ENCODE peak calls at places on chromosomes 6 and 20, in four cellular contexts. A is left lung, F is pancreas, C is K562. P is an unnamed sample.

GRCh38 chr6:13184089-13184468 is 144.3 kb downstream of the TBC1D7 start:
- ATAC-seq in A (no peak), F (no peak), C (no peak), P (no peak)

GRCh38 chr20:50699688-50700087 is 8.3 kb upstream of the RIPOR3 start:
- ATAC-seq in A (no peak), F (no peak), C (no peak), P (no peak)

GRCh38 chr20:54625497-54625896 is 150.1 kb downstream of the DOK5 start:
- ATAC-seq in A (no peak), F (peak; percentile 75), C (no peak), P (no peak)

GRCh38 chr6:163712569-163712966 is 298.1 kb downstream of the QKI start:
- ATAC-seq in A (peak; percentile 7), F (peak; percentile 37), C (peak; percentile 42), P (no peak)

GRCh38 chr20:50110141-50111047 is 2.6 kb downstream of the UBE2V1 start:
- ATAC-seq in A (peak; percentile 41), F (peak; percentile 72), C (no peak), P (no peak)

GRCh38 chr6:44007818-44008660 is 119.2 kb downstream of the MRPL14 start:
- ATAC-seq in A (no peak), F (no peak), C (no peak), P (no peak)

GRCh38 chr6:167469655-167470054 is 144.8 kb downstream of the TTLL2 start:
- ATAC-seq in A (no peak), F (no peak), C (peak; percentile 34), P (no peak)

GRCh38 chr6:107219851-107220250 is 104.5 kb upstream of the BEND3 start:
- ATAC-seq in A (no peak), F (no peak), C (no peak), P (no peak)

GRCh38 chr6:82711992-82712788 is 348.6 kb downstream of the TPBG start:
- ATAC-seq in A (no peak), F (no peak), C (no peak), P (peak; percentile 87)

GRCh38 chr20:431012-431904 is 23.2 kb downstream of the RBCK1 start:
- ATAC-seq in A (peak; percentile 82), F (peak; percentile 92), C (peak; percentile 73), P (peak; percentile 38)

GRCh38 chr6:17280552-17281090 is 540 bp upstream of the RBM24 start:
- ATAC-seq in A (peak; percentile 72), F (peak; percentile 72), C (no peak), P (peak; percentile 69)

GRCh38 chr6:159913862-159914564 is 23.2 kb downstream of the MAS1 start:
- ATAC-seq in A (no peak), F (no peak), C (no peak), P (no peak)

GRCh38 chr6:166724576-166724975 is 97.5 kb upstream of the RPS6KA2 start:
- ATAC-seq in A (no peak), F (no peak), C (no peak), P (no peak)

GRCh38 chr6:51902261-51902764 is 185.1 kb downstream of the PKHD1 start:
- ATAC-seq in A (no peak), F (no peak), C (no peak), P (no peak)

GRCh38 chr6:106563614-106564013 is 65.7 kb downstream of the RTN4IP1 start:
- ATAC-seq in A (no peak), F (no peak), C (no peak), P (no peak)

GRCh38 chr6:40443842-40444241 is 143.3 kb downstream of the LRFN2 start:
- ATAC-seq in A (no peak), F (no peak), C (no peak), P (no peak)

GRCh38 chr6:128438311-128438916 is 82.0 kb downstream of the PTPRK start:
- ATAC-seq in A (no peak), F (no peak), C (no peak), P (no peak)

GRCh38 chr20:37890643-37891042 is 12.3 kb upstream of the VSTM2L start:
- ATAC-seq in A (no peak), F (no peak), C (no peak), P (no peak)

GRCh38 chr6:127950566-127951141 is 49.8 kb upstream of the THEMIS start:
- ATAC-seq in A (no peak), F (no peak), C (no peak), P (no peak)

GRCh38 chr6:3850451-3851203 is 1.5 kb downstream of the FAM50B start:
- ATAC-seq in A (no peak), F (no peak), C (no peak), P (no peak)

GRCh38 chr6:7106215-7106751 is 1.5 kb upstream of the RREB1 start:
- ATAC-seq in A (no peak), F (peak; percentile 8), C (no peak), P (no peak)

GRCh38 chr20:35583636-35584560 is 31.7 kb upstream of the SPAG4 start:
- ATAC-seq in A (no peak), F (no peak), C (no peak), P (no peak)

GRCh38 chr20:60097285-60097684 is 139.1 kb downstream of the CDH26 start:
- ATAC-seq in A (no peak), F (no peak), C (no peak), P (no peak)

GRCh38 chr6:25370175-25371036 is 91.2 kb downstream of the CARMIL1 start:
- ATAC-seq in A (peak; percentile 27), F (no peak), C (no peak), P (no peak)

DNA sequence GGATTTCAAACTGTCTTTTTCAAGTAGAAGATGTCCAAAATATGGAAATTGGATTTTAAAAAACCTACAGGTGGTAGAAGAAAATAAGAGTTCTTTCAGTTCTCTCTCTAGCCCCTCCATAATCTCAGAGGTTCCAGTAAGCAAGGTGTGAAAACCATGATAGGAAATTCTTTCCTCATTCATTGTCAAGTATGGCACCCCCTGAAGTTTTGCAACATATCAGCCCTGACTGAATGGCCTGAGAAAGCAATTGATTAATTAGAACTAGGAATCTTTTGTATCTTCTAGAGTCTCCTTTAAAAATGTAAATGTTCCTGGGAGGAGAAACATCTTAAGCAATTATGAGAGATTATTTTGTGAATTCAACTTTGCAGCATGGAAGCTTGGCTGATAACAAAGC is 198.7 kb upstream of the STXBP5 start:
- ATAC-seq in A (no peak), F (no peak), C (peak; percentile 64), P (no peak)
- TF ChIP-seq CTCF in A (no peak), F (no peak), C (peak; percentile 16), P (no peak)

DNA sequence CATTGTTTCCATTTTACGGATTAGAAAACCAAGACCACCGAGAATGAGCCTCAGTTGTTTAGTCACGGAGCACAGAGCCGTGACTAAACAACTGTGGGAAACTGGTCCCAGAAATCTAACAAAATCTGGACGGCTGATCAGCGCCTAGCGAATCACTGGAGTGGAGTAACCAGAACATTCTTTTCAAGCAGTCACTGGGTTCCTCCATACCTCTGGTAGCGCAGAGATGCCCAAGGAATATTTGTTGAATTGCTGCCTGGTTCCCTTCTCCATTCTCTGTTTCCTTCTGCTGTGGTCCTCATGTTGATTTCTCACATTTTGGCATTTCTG is 62.0 kb downstream of the GPX5 start:
- ATAC-seq in A (no peak), F (no peak), C (no peak), P (no peak)
- H3K27me3 ChIP-seq in A (peaks cover 40% of the 10 kb centered on the region), F (peaks cover 12% of the 10 kb centered on the region), C (no peaks in the 10 kb centered on the region), P (peaks cover 76% of the 10 kb centered on the region)

GRCh38 chr20:26207237-26207966 is 510.7 kb upstream of the ZNF337 start:
- ATAC-seq in A (no peak), F (no peak), C (no peak), P (no peak)

GRCh38 chr20:26205350-26205749 is 508.7 kb upstream of the ZNF337 start:
- ATAC-seq in A (no peak), F (no peak), C (no peak), P (no peak)

GRCh38 chr20:26209171-26209941 is 512.7 kb upstream of the ZNF337 start:
- ATAC-seq in A (peak; percentile 28), F (no peak), C (no peak), P (no peak)

GRCh38 chr20:26208296-26209091 is 511.8 kb upstream of the ZNF337 start:
- ATAC-seq in A (peak; percentile 89), F (peak; percentile 70), C (no peak), P (no peak)
- H3K4me3 ChIP-seq in A (peak overlapping the region; percentile 36), F (no peak overlapping the region), C (no peak overlapping the region), P (peak overlapping the region; percentile 45)

GRCh38 chr6:45226081-45226480 is 102.0 kb upstream of the RUNX2 start:
- ATAC-seq in A (no peak), F (no peak), C (peak; percentile 40), P (no peak)
- TF ChIP-seq CTCF in A (no peak), F (no peak), C (no peak), P (no peak)

GRCh38 chr20:62549499-62550086 is 73.8 kb upstream of the GATA5 start:
- ATAC-seq in A (no peak), F (no peak), C (peak; percentile 57), P (peak; percentile 1)
- H3K27me3 ChIP-seq in A (peaks cover 43% of the 10 kb centered on the region), F (peaks cover 13% of the 10 kb centered on the region), C (peaks cover 35% of the 10 kb centered on the region), P (peaks cover 47% of the 10 kb centered on the region)

GRCh38 chr6:108733706-108734105 is 114.5 kb upstream of the ARMC2 start:
- ATAC-seq in A (no peak), F (no peak), C (no peak), P (no peak)

GRCh38 chr6:108735310-108735990 is 112.8 kb upstream of the ARMC2 start:
- ATAC-seq in A (no peak), F (no peak), C (no peak), P (no peak)

GRCh38 chr6:108735991-108736345 is 112.3 kb upstream of the ARMC2 start:
- ATAC-seq in A (no peak), F (peak; percentile 15), C (peak; percentile 53), P (no peak)

GRCh38 chr6:108732101-108732870 is 115.9 kb upstream of the ARMC2 start:
- ATAC-seq in A (peak; percentile 43), F (no peak), C (no peak), P (peak; percentile 23)

DNA sequence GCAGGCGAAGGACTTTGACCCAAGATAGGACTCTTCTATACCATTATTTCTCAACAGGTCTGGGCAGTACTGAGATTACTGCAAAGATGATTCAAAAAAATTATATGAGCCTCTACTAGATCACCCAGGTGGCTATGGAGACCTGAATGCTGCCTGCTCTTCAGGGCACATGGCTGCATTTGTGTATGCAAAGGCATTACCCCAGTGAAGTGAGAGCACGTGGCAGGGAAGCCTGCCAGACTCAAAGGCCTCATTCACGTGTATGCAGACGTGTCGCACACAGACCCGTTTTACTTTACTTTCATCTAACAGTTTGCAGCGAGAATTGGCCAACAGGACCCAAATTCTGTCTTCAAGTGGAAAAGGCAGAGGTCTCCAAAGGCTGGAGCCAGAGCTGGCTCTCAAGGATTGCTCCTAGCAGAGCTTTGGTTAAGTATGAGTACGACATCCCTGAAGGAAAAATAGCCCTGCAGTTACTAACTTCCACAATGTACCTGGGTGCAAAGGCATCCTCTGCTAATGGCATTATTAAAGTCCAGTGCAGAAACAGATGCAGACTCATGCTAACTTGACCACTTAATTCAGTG is 113.8 kb upstream of the ARMC2 start:
- ATAC-seq in A (no peak), F (peak; percentile 27), C (no peak), P (no peak)
- H3K4me3 ChIP-seq in A (no peak overlapping the region), F (no peak overlapping the region), C (no peak overlapping the region), P (no peak overlapping the region)

DNA sequence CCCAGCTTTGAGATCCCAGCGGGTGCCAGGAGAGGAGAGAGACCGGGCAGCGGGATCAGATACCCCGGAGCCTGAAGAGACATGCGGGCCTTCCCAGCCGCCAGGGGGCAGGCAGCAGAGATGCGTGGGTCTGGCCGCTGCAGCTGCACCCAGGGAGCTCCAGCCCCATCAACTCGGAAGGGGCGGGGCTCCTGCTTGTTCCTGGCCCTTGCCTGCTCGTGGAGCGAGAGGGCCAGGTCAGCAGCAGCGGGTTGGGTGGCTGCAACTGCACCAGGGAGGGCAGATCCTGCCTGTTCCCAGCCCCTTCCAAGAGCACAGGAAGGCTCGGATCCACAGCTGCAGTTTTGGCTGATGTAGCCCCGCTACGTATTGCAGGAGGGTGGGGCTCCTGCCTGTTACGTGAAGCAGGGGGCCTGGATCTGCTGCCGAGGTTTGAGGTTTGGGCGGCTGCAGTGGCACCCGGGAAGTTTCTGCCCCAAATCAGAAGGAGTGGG is 532.8 kb downstream of the RFPL4B start:
- ATAC-seq in A (peak; percentile 89), F (peak; percentile 95), C (peak; percentile 99), P (no peak)
- TF ChIP-seq CTCF in A (no peak), F (no peak), C (peak; percentile 84), P (no peak)

GRCh38 chr20:9506964-9507369 is 7.4 kb upstream of the LAMP5 start:
- ATAC-seq in A (no peak), F (no peak), C (no peak), P (no peak)
- H3K27me3 ChIP-seq in A (peaks cover 46% of the 10 kb centered on the region), F (peaks cover 18% of the 10 kb centered on the region), C (no peaks in the 10 kb centered on the region), P (peaks cover 77% of the 10 kb centered on the region)

P was measured in gastroesophageal sphincter.